ENCODE peak calls at places on chromosome 19, in six cellular contexts. One of them, this sample, is unnamed.

GRCh38 chr19:3210347-3211017 is 14.0 kb upstream of the CELF5 start:
- DNase-seq in lower leg skin: no peak
- DNase-seq in A549: peak
- DNase-seq in ovary: no peak
- DNase-seq in uterus: no peak
- DNase-seq in HCT116: peak
- DNase-seq in this sample: peak

GRCh38 chr19:33946535-33947323 is 150.1 kb downstream of the KCTD15 start:
- DNase-seq in lower leg skin: peak
- DNase-seq in A549: no peak
- DNase-seq in ovary: no peak
- DNase-seq in uterus: no peak
- DNase-seq in HCT116: no peak
- DNase-seq in this sample: no peak

GRCh38 chr19:45166723-45167252 is 6.0 kb upstream of the NKPD1 start:
- DNase-seq in lower leg skin: no peak
- DNase-seq in A549: no peak
- DNase-seq in ovary: no peak
- DNase-seq in uterus: no peak
- DNase-seq in HCT116: no peak
- DNase-seq in this sample: no peak

GRCh38 chr19:44367024-44367423 is 10.5 kb upstream of the ZNF112 start:
- DNase-seq in lower leg skin: no peak
- DNase-seq in A549: peak
- DNase-seq in ovary: no peak
- DNase-seq in uterus: no peak
- DNase-seq in HCT116: no peak
- DNase-seq in this sample: no peak

GRCh38 chr19:30097746-30098280 is 155.8 kb downstream of the URI1 start:
- DNase-seq in lower leg skin: no peak
- DNase-seq in A549: no peak
- DNase-seq in ovary: no peak
- DNase-seq in uterus: no peak
- DNase-seq in HCT116: no peak
- DNase-seq in this sample: no peak

GRCh38 chr19:7505682-7506384 is 10.1 kb upstream of the ZNF358 start:
- DNase-seq in lower leg skin: no peak
- DNase-seq in A549: peak
- DNase-seq in ovary: no peak
- DNase-seq in uterus: no peak
- DNase-seq in HCT116: no peak
- DNase-seq in this sample: peak

GRCh38 chr19:41993612-41994483 is at the start of gene ATP1A3:
- DNase-seq in lower leg skin: no peak
- DNase-seq in A549: peak
- DNase-seq in ovary: no peak
- DNase-seq in uterus: no peak
- DNase-seq in HCT116: peak
- DNase-seq in this sample: peak

GRCh38 chr19:1290699-1291651 is 5.3 kb downstream of the EFNA2 start:
- DNase-seq in lower leg skin: no peak
- DNase-seq in A549: no peak
- DNase-seq in ovary: no peak
- DNase-seq in uterus: no peak
- DNase-seq in HCT116: no peak
- DNase-seq in this sample: no peak

GRCh38 chr19:47106819-47107200 is 6.8 kb downstream of the ZC3H4 start:
- DNase-seq in lower leg skin: no peak
- DNase-seq in A549: no peak
- DNase-seq in ovary: no peak
- DNase-seq in uterus: no peak
- DNase-seq in HCT116: no peak
- DNase-seq in this sample: no peak

GRCh38 chr19:10836478-10837325 is 690 bp upstream of the TMED1 start:
- DNase-seq in lower leg skin: peak
- DNase-seq in A549: peak
- DNase-seq in ovary: peak
- DNase-seq in uterus: peak
- DNase-seq in HCT116: peak
- DNase-seq in this sample: peak

GRCh38 chr19:30083701-30084156 is 141.7 kb downstream of the URI1 start:
- DNase-seq in lower leg skin: no peak
- DNase-seq in A549: no peak
- DNase-seq in ovary: no peak
- DNase-seq in uterus: no peak
- DNase-seq in HCT116: no peak
- DNase-seq in this sample: no peak

GRCh38 chr19:3565177-3565576 is 7.6 kb upstream of the HMG20B start:
- DNase-seq in lower leg skin: no peak
- DNase-seq in A549: peak
- DNase-seq in ovary: no peak
- DNase-seq in uterus: no peak
- DNase-seq in HCT116: peak
- DNase-seq in this sample: no peak

GRCh38 chr19:13781547-13781946 is 7.3 kb downstream of the C19orf53 start:
- DNase-seq in lower leg skin: peak
- DNase-seq in A549: no peak
- DNase-seq in ovary: peak
- DNase-seq in uterus: peak
- DNase-seq in HCT116: peak
- DNase-seq in this sample: peak

GRCh38 chr19:15456871-15457700 is 7.3 kb downstream of the RASAL3 start:
- DNase-seq in lower leg skin: no peak
- DNase-seq in A549: peak
- DNase-seq in ovary: no peak
- DNase-seq in uterus: no peak
- DNase-seq in HCT116: peak
- DNase-seq in this sample: no peak

GRCh38 chr19:13734751-13735150 is 29.6 kb upstream of the MRI1 start:
- DNase-seq in lower leg skin: no peak
- DNase-seq in A549: no peak
- DNase-seq in ovary: no peak
- DNase-seq in uterus: no peak
- DNase-seq in HCT116: no peak
- DNase-seq in this sample: no peak

GRCh38 chr19:33302974-33303790 is 848 bp upstream of the CEBPA start:
- DNase-seq in lower leg skin: peak
- DNase-seq in A549: peak
- DNase-seq in ovary: peak
- DNase-seq in uterus: peak
- DNase-seq in HCT116: no peak
- DNase-seq in this sample: peak

GRCh38 chr19:10568826-10569651 is at the start of gene CDKN2D:
- DNase-seq in lower leg skin: peak
- DNase-seq in A549: peak
- DNase-seq in ovary: peak
- DNase-seq in uterus: peak
- DNase-seq in HCT116: peak
- DNase-seq in this sample: peak

GRCh38 chr19:33554391-33554790 is 32.8 kb upstream of the PEPD start:
- DNase-seq in lower leg skin: no peak
- DNase-seq in A549: no peak
- DNase-seq in ovary: no peak
- DNase-seq in uterus: no peak
- DNase-seq in HCT116: no peak
- DNase-seq in this sample: no peak

GRCh38 chr19:30148039-30148438 is 206.0 kb downstream of the URI1 start:
- DNase-seq in lower leg skin: no peak
- DNase-seq in A549: peak
- DNase-seq in ovary: no peak
- DNase-seq in uterus: no peak
- DNase-seq in HCT116: no peak
- DNase-seq in this sample: no peak

GRCh38 chr19:11404588-11405258 is 14.4 kb downstream of the RGL3 start:
- DNase-seq in lower leg skin: no peak
- DNase-seq in A549: no peak
- DNase-seq in ovary: no peak
- DNase-seq in uterus: no peak
- DNase-seq in HCT116: no peak
- DNase-seq in this sample: no peak

GRCh38 chr19:40265055-40265762 is 19.9 kb downstream of the AKT2 start:
- DNase-seq in lower leg skin: no peak
- DNase-seq in A549: no peak
- DNase-seq in ovary: no peak
- DNase-seq in uterus: no peak
- DNase-seq in HCT116: no peak
- DNase-seq in this sample: no peak

GRCh38 chr19:16611121-16611520 is 16.9 kb downstream of the MED26 start:
- DNase-seq in lower leg skin: no peak
- DNase-seq in A549: no peak
- DNase-seq in ovary: no peak
- DNase-seq in uterus: no peak
- DNase-seq in HCT116: no peak
- DNase-seq in this sample: no peak

GRCh38 chr19:10946964-10947657 is 13.7 kb upstream of the SMARCA4 start:
- DNase-seq in lower leg skin: no peak
- DNase-seq in A549: peak
- DNase-seq in ovary: no peak
- DNase-seq in uterus: no peak
- DNase-seq in HCT116: no peak
- DNase-seq in this sample: no peak

GRCh38 chr19:2969104-2969504 is 8.3 kb upstream of the TLE6 start:
- DNase-seq in lower leg skin: no peak
- DNase-seq in A549: no peak
- DNase-seq in ovary: peak
- DNase-seq in uterus: peak
- DNase-seq in HCT116: no peak
- DNase-seq in this sample: no peak

GRCh38 chr19:40269216-40269940 is 15.8 kb downstream of the AKT2 start:
- DNase-seq in lower leg skin: no peak
- DNase-seq in A549: no peak
- DNase-seq in ovary: no peak
- DNase-seq in uterus: no peak
- DNase-seq in HCT116: no peak
- DNase-seq in this sample: no peak

GRCh38 chr19:9793051-9793591 is 24.6 kb upstream of the ZNF846 start:
- DNase-seq in lower leg skin: peak
- DNase-seq in A549: peak
- DNase-seq in ovary: peak
- DNase-seq in uterus: peak
- DNase-seq in HCT116: no peak
- DNase-seq in this sample: peak

GRCh38 chr19:30046522-30046921 is 104.5 kb downstream of the URI1 start:
- DNase-seq in lower leg skin: no peak
- DNase-seq in A549: peak
- DNase-seq in ovary: no peak
- DNase-seq in uterus: no peak
- DNase-seq in HCT116: no peak
- DNase-seq in this sample: no peak

GRCh38 chr19:53158119-53158656 is 665 bp downstream of the ZNF347 start:
- DNase-seq in lower leg skin: peak
- DNase-seq in A549: no peak
- DNase-seq in ovary: peak
- DNase-seq in uterus: peak
- DNase-seq in HCT116: no peak
- DNase-seq in this sample: peak

GRCh38 chr19:19776206-19777008 is 43.5 kb upstream of the ZNF14 start:
- DNase-seq in lower leg skin: peak
- DNase-seq in A549: peak
- DNase-seq in ovary: peak
- DNase-seq in uterus: peak
- DNase-seq in HCT116: peak
- DNase-seq in this sample: peak
- TF ChIP-seq POLR2A in lower leg skin: no peak
- TF ChIP-seq POLR2A in A549: peak
- TF ChIP-seq POLR2A in ovary: peak
- TF ChIP-seq POLR2A in uterus: peak
- TF ChIP-seq POLR2A in HCT116: peak
- TF ChIP-seq POLR2A in this sample: peak

DNA sequence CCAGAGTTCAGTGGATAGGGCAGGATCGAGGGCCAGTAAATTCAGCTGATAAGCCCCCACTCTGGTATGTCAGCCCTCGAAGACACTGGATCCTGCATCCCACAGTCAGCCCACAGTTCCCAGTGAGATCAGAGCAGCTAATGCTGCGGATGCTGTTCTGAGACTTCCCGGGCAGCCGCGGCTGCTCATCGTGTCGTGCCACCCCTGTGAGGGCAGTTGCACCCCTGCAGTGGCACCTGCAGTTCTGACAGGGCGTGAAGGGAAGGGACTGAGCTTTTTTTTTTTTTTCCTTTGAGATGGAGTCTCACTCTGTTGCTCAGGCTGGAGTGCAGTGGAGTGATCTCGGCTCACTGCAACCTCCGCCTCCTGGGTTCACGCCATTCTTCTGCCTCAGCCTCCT is 7.5 kb upstream of the EPN1 start:
- DNase-seq in lower leg skin: no peak
- DNase-seq in A549: no peak
- DNase-seq in ovary: no peak
- DNase-seq in uterus: no peak
- DNase-seq in HCT116: no peak
- DNase-seq in this sample: no peak
- TF ChIP-seq POLR2A in lower leg skin: no peak
- TF ChIP-seq POLR2A in A549: no peak
- TF ChIP-seq POLR2A in ovary: no peak
- TF ChIP-seq POLR2A in uterus: no peak
- TF ChIP-seq POLR2A in HCT116: no peak
- TF ChIP-seq POLR2A in this sample: no peak

GRCh38 chr19:56110515-56111448 is 10.3 kb downstream of the ZNF787 start:
- DNase-seq in lower leg skin: no peak
- DNase-seq in A549: no peak
- DNase-seq in ovary: peak
- DNase-seq in uterus: no peak
- DNase-seq in HCT116: no peak
- DNase-seq in this sample: peak
- TF ChIP-seq POLR2A in lower leg skin: no peak
- TF ChIP-seq POLR2A in A549: no peak
- TF ChIP-seq POLR2A in ovary: no peak
- TF ChIP-seq POLR2A in uterus: no peak
- TF ChIP-seq POLR2A in HCT116: no peak
- TF ChIP-seq POLR2A in this sample: no peak

GRCh38 chr19:48874309-48875135 is 2.3 kb downstream of the PPP1R15A start:
- DNase-seq in lower leg skin: peak
- DNase-seq in A549: peak
- DNase-seq in ovary: peak
- DNase-seq in uterus: peak
- DNase-seq in HCT116: no peak
- DNase-seq in this sample: peak

GRCh38 chr19:48877900-48878218 is 5.6 kb downstream of the PPP1R15A start:
- DNase-seq in lower leg skin: no peak
- DNase-seq in A549: peak
- DNase-seq in ovary: no peak
- DNase-seq in uterus: no peak
- DNase-seq in HCT116: no peak
- DNase-seq in this sample: no peak

GRCh38 chr19:48881741-48882657 is 9.8 kb downstream of the PPP1R15A start:
- DNase-seq in lower leg skin: no peak
- DNase-seq in A549: peak
- DNase-seq in ovary: no peak
- DNase-seq in uterus: no peak
- DNase-seq in HCT116: no peak
- DNase-seq in this sample: peak

GRCh38 chr19:48879025-48879572 is 6.9 kb downstream of the PPP1R15A start:
- DNase-seq in lower leg skin: no peak
- DNase-seq in A549: peak
- DNase-seq in ovary: no peak
- DNase-seq in uterus: no peak
- DNase-seq in HCT116: no peak
- DNase-seq in this sample: no peak

GRCh38 chr19:48878219-48879024 is 6.2 kb downstream of the PPP1R15A start:
- DNase-seq in lower leg skin: no peak
- DNase-seq in A549: peak
- DNase-seq in ovary: peak
- DNase-seq in uterus: no peak
- DNase-seq in HCT116: no peak
- DNase-seq in this sample: peak
- TF ChIP-seq POLR2A in lower leg skin: no peak
- TF ChIP-seq POLR2A in A549: no peak
- TF ChIP-seq POLR2A in ovary: no peak
- TF ChIP-seq POLR2A in uterus: no peak
- TF ChIP-seq POLR2A in HCT116: no peak
- TF ChIP-seq POLR2A in this sample: peak